ENCODE peak calls at places on chromosome 16, in seven cellular contexts. E, M, W, D, K, B and P are unnamed samples.

GRCh38 chr16:31215287-31216115 is 1.4 kb downstream of the PYDC1 start:
- DNase-seq in E (no peak), M (no peak), W (peak; percentile 63), D (peak; percentile 77), K (peak; percentile 64), B (no peak), P (peak; percentile 67)

GRCh38 chr16:71507061-71507460 is 17.9 kb upstream of the ZNF19 start:
- DNase-seq in E (no peak), M (no peak), W (no peak), D (no peak), K (no peak), B (no peak), P (no peak)

GRCh38 chr16:8908779-8909468 is 26.8 kb downstream of the LITAFD start:
- DNase-seq in E (peak; percentile 14), M (no peak), W (no peak), D (no peak), K (no peak), B (no peak), P (no peak)

GRCh38 chr16:5447734-5448133 is 350.1 kb upstream of the EEF2KMT start:
- DNase-seq in E (no peak), M (no peak), W (no peak), D (no peak), K (no peak), B (no peak), P (no peak)

GRCh38 chr16:73433493-73434307 is 385.8 kb upstream of the ZFHX3 start:
- DNase-seq in E (no peak), M (no peak), W (no peak), D (no peak), K (no peak), B (no peak), P (no peak)

GRCh38 chr16:4373909-4374742 is 2.5 kb downstream of the VASN start:
- DNase-seq in E (no peak), M (no peak), W (peak; percentile 81), D (peak; percentile 99), K (no peak), B (no peak), P (peak; percentile 97)

GRCh38 chr16:21163576-21163975 is 5.1 kb downstream of the LDAF1 start:
- DNase-seq in E (no peak), M (no peak), W (no peak), D (no peak), K (no peak), B (no peak), P (no peak)

GRCh38 chr16:16100631-16101030 is 122.7 kb downstream of the ABCC6 start:
- DNase-seq in E (no peak), M (no peak), W (no peak), D (no peak), K (no peak), B (no peak), P (no peak)

GRCh38 chr16:5069854-5070253 is 1.8 kb upstream of the ALG1 start:
- DNase-seq in E (no peak), M (no peak), W (no peak), D (no peak), K (no peak), B (no peak), P (no peak)

GRCh38 chr16:75251280-75252048 is at the start of gene BCAR1:
- DNase-seq in E (no peak), M (peak; percentile 83), W (peak; percentile 92), D (peak; percentile 96), K (peak; percentile 93), B (peak; percentile 79), P (peak; percentile 88)

GRCh38 chr16:17590711-17591654 is 120.2 kb upstream of the XYLT1 start:
- DNase-seq in E (no peak), M (no peak), W (no peak), D (no peak), K (no peak), B (no peak), P (no peak)

GRCh38 chr16:80804451-80805383 is at the start of gene CDYL2:
- DNase-seq in E (peak; percentile 48), M (peak; percentile 70), W (peak; percentile 50), D (peak; percentile 53), K (peak; percentile 80), B (no peak), P (peak; percentile 21)

GRCh38 chr16:11956558-11956957 is 8.5 kb upstream of the TNFRSF17 start:
- DNase-seq in E (no peak), M (no peak), W (no peak), D (no peak), K (no peak), B (no peak), P (no peak)

GRCh38 chr16:8572919-8573724 is 17.2 kb downstream of the TMEM114 start:
- DNase-seq in E (peak; percentile 41), M (peak; percentile 37), W (no peak), D (peak; percentile 68), K (no peak), B (no peak), P (peak; percentile 82)

GRCh38 chr16:17389392-17389791 is 81.4 kb downstream of the XYLT1 start:
- DNase-seq in E (no peak), M (no peak), W (no peak), D (no peak), K (no peak), B (no peak), P (no peak)

GRCh38 chr16:85963746-85964370 is 64.9 kb downstream of the IRF8 start:
- DNase-seq in E (no peak), M (no peak), W (no peak), D (peak; percentile 79), K (no peak), B (no peak), P (peak; percentile 12)

GRCh38 chr16:52912565-52913173 is 140.0 kb downstream of the CHD9NB start:
- DNase-seq in E (peak; percentile 41), M (peak; percentile 67), W (peak; percentile 60), D (peak; percentile 65), K (peak; percentile 71), B (peak; percentile 22), P (peak; percentile 56)

GRCh38 chr16:30715777-30716445 is 16.9 kb downstream of the SRCAP start:
- DNase-seq in E (no peak), M (peak; percentile 22), W (no peak), D (peak; percentile 57), K (no peak), B (no peak), P (peak; percentile 68)

GRCh38 chr16:74862743-74863244 is 88.2 kb upstream of the FA2H start:
- DNase-seq in E (peak; percentile 35), M (peak; percentile 74), W (no peak), D (peak; percentile 60), K (no peak), B (peak; percentile 27), P (peak; percentile 68)

GRCh38 chr16:69763557-69763942 is 1.4 kb downstream of the WWP2 start:
- DNase-seq in E (no peak), M (no peak), W (no peak), D (no peak), K (no peak), B (no peak), P (peak; percentile 19)
- H3K4me3 ChIP-seq in E (peak overlapping the region; percentile 95), M (peak overlapping the region; percentile 97), W (peak overlapping the region; percentile 86), D (no peak overlapping the region), K (peak overlapping the region; percentile 95), B (peak overlapping the region; percentile 81), P (peak overlapping the region; percentile 92)

GRCh38 chr16:84735846-84736586 is 36.2 kb downstream of the USP10 start:
- DNase-seq in E (no peak), M (no peak), W (no peak), D (peak; percentile 54), K (peak; percentile 67), B (no peak), P (no peak)

GRCh38 chr16:84737658-84738057 is 37.9 kb downstream of the USP10 start:
- DNase-seq in E (no peak), M (no peak), W (peak; percentile 65), D (no peak), K (peak; percentile 87), B (no peak), P (no peak)

GRCh38 chr16:84738255-84739038 is 38.6 kb downstream of the USP10 start:
- DNase-seq in E (peak; percentile 58), M (peak; percentile 86), W (peak; percentile 69), D (peak; percentile 84), K (peak; percentile 85), B (no peak), P (peak; percentile 87)

GRCh38 chr16:84739349-84740124 is 39.7 kb downstream of the USP10 start:
- DNase-seq in E (no peak), M (no peak), W (no peak), D (peak; percentile 60), K (no peak), B (no peak), P (peak; percentile 90)

DNA sequence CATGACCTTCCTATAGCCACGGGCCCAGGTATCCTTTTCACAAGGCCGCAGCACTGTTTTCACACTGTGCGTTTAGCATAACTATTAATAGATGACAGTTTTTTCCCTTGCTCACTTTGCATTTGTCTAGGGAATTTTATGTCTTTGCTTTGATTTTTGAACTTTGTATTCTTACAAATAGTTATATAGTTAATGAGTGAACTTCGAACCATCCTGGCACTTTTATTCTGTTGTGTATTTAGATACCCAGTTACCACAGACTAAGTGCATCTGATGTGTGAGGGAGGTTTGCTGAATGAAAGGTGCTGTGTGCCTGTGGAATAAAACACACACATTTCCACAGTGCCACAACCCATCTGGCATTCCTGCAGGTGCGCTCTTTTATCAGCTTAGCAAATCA is 37.4 kb downstream of the USP10 start:
- DNase-seq in E (no peak), M (no peak), W (no peak), D (no peak), K (no peak), B (no peak), P (no peak)
- TF ChIP-seq CTCF in E (no peak), M (no peak), W (no peak), D (no peak), K (no peak), B (no peak), P (no peak)

GRCh38 chr16:57483725-57484514 is 2.4 kb downstream of the DOK4 start:
- DNase-seq in E (no peak), M (no peak), W (no peak), D (no peak), K (no peak), B (no peak), P (no peak)
- H3K4me3 ChIP-seq in E (no peak overlapping the region), M (no peak overlapping the region), W (no peak overlapping the region), D (peak overlapping the region; percentile 100), K (no peak overlapping the region), B (no peak overlapping the region), P (no peak overlapping the region)

GRCh38 chr16:48969611-48970010 is 312.0 kb downstream of the CBLN1 start:
- DNase-seq in E (no peak), M (no peak), W (no peak), D (no peak), K (no peak), B (no peak), P (no peak)

GRCh38 chr16:48963901-48964615 is 317.6 kb downstream of the CBLN1 start:
- DNase-seq in E (no peak), M (no peak), W (no peak), D (no peak), K (no peak), B (peak; percentile 80), P (peak; percentile 15)

GRCh38 chr16:48961546-48961945 is 320.1 kb downstream of the CBLN1 start:
- DNase-seq in E (no peak), M (no peak), W (no peak), D (no peak), K (no peak), B (no peak), P (no peak)

GRCh38 chr16:48963306-48963705 is 318.3 kb downstream of the CBLN1 start:
- DNase-seq in E (no peak), M (no peak), W (no peak), D (no peak), K (no peak), B (no peak), P (no peak)

DNA sequence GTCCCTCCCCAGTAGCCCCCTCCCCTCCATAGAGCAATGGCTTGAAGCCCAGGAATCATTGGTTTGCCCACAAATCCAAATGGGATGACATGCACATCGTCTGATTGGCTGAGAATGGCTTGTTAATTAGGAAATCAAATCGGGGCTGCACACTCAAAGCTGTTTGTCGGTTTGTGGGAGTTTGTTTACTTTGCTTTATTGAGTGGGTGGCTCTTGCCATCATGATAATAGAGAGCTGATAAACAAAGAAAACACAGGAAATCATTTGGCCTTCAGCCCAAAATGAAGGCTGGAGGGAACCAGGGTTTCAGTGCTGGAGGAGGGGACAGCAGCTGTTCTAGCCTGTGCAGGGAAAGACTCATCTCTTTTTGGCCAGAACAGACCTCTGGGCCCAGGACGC is 316.2 kb downstream of the CBLN1 start:
- DNase-seq in E (no peak), M (no peak), W (no peak), D (no peak), K (no peak), B (no peak), P (no peak)
- TF ChIP-seq CTCF in E (no peak), M (no peak), W (no peak), D (no peak), K (no peak), B (no peak), P (no peak)